ENCODE peak calls at places on chromosomes 13 and 19, in five cellular contexts. K, G, A, E and V are unnamed samples.

GRCh38 chr13:45989607-45990006 is 62.9 kb downstream of the ZC3H13 start:
- DNase-seq in K (peak; percentile 0), G (no peak), A (no peak), E (no peak), V (no peak)

GRCh38 chr19:4984448-4984990 is 15.6 kb downstream of the KDM4B start:
- DNase-seq in K (no peak), G (no peak), A (no peak), E (no peak), V (no peak)

GRCh38 chr19:54335979-54336892 is 2.7 kb downstream of the LILRA4 start:
- DNase-seq in K (no peak), G (no peak), A (no peak), E (no peak), V (no peak)

GRCh38 chr13:75359266-75359665 is 122.7 kb downstream of the TBC1D4 start:
- DNase-seq in K (peak; percentile 82), G (no peak), A (no peak), E (no peak), V (no peak)

GRCh38 chr13:77740931-77741586 is 43.6 kb downstream of the SLAIN1 start:
- DNase-seq in K (no peak), G (no peak), A (no peak), E (no peak), V (no peak)

GRCh38 chr13:105847532-105848295 is 687.7 kb downstream of the EFNB2 start:
- DNase-seq in K (no peak), G (no peak), A (no peak), E (no peak), V (no peak)

GRCh38 chr19:37986048-37986750 is 79.2 kb downstream of the SIPA1L3 start:
- DNase-seq in K (no peak), G (no peak), A (no peak), E (no peak), V (no peak)

GRCh38 chr19:51372649-51373504 is at the start of gene NKG7:
- DNase-seq in K (no peak), G (no peak), A (peak; percentile 93), E (no peak), V (no peak)

GRCh38 chr13:111542530-111543341 is 222.3 kb downstream of the TEX29 start:
- DNase-seq in K (no peak), G (no peak), A (no peak), E (no peak), V (no peak)

GRCh38 chr13:32829269-32829668 is 187.0 kb upstream of the KL start:
- DNase-seq in K (peak; percentile 11), G (no peak), A (no peak), E (no peak), V (no peak)

GRCh38 chr13:109687559-109688448 is 98.6 kb downstream of the IRS2 start:
- DNase-seq in K (no peak), G (no peak), A (no peak), E (no peak), V (peak; percentile 81)

GRCh38 chr13:80033286-80033685 is 307.6 kb downstream of the SPRY2 start:
- DNase-seq in K (no peak), G (no peak), A (no peak), E (no peak), V (no peak)

GRCh38 chr13:71613347-71613746 is 253.7 kb downstream of the DACH1 start:
- DNase-seq in K (no peak), G (no peak), A (no peak), E (no peak), V (no peak)

GRCh38 chr19:10478903-10479384 is 24.2 kb downstream of the KEAP1 start:
- DNase-seq in K (peak; percentile 93), G (peak; percentile 91), A (peak; percentile 90), E (peak; percentile 91), V (peak; percentile 87)

GRCh38 chr13:38624822-38625221 is 62.1 kb upstream of the FREM2 start:
- DNase-seq in K (no peak), G (no peak), A (no peak), E (no peak), V (no peak)

GRCh38 chr13:59176775-59177174 is 987.0 kb downstream of the DIAPH3 start:
- DNase-seq in K (no peak), G (no peak), A (no peak), E (no peak), V (no peak)

GRCh38 chr13:74251778-74252519 is 117.7 kb upstream of the KLF12 start:
- DNase-seq in K (no peak), G (no peak), A (no peak), E (no peak), V (no peak)

GRCh38 chr19:23093832-23094231 is 23.0 kb upstream of the ZNF730 start:
- DNase-seq in K (no peak), G (no peak), A (no peak), E (no peak), V (no peak)

GRCh38 chr19:2207991-2208860 is 27.9 kb downstream of the PLEKHJ1 start:
- DNase-seq in K (peak; percentile 78), G (no peak), A (peak; percentile 64), E (peak; percentile 48), V (peak; percentile 73)

GRCh38 chr13:92122454-92122853 is 724.0 kb downstream of the GPC5 start:
- DNase-seq in K (no peak), G (no peak), A (no peak), E (no peak), V (no peak)

GRCh38 chr19:40613669-40614594 is 12.8 kb downstream of the LTBP4 start:
- DNase-seq in K (peak; percentile 85), G (peak; percentile 92), A (peak; percentile 86), E (peak; percentile 83), V (peak; percentile 93)

GRCh38 chr13:71290963-71291937 is 575.8 kb downstream of the DACH1 start:
- DNase-seq in K (peak; percentile 11), G (no peak), A (peak; percentile 70), E (no peak), V (no peak)

GRCh38 chr19:48136547-48136946 is 25.9 kb upstream of the PLA2G4C start:
- DNase-seq in K (no peak), G (no peak), A (no peak), E (no peak), V (no peak)
- H3K36me3 ChIP-seq in K (no peaks in the 10 kb centered on the region), G (no peaks in the 10 kb centered on the region), A (no peaks in the 10 kb centered on the region), E (peaks cover 50% of the 10 kb centered on the region), V (no peaks in the 10 kb centered on the region)

GRCh38 chr19:19381007-19381926 is 24.2 kb upstream of the GATAD2A start:
- DNase-seq in K (no peak), G (peak; percentile 70), A (peak; percentile 36), E (peak; percentile 69), V (peak; percentile 69)

GRCh38 chr19:19384486-19384885 is 21.0 kb upstream of the GATAD2A start:
- DNase-seq in K (no peak), G (no peak), A (peak; percentile 26), E (no peak), V (no peak)

GRCh38 chr19:19385131-19385899 is 20.2 kb upstream of the GATAD2A start:
- DNase-seq in K (peak; percentile 100), G (peak; percentile 100), A (no peak), E (peak; percentile 100), V (peak; percentile 100)

GRCh38 chr19:19382118-19382517 is 23.4 kb upstream of the GATAD2A start:
- DNase-seq in K (no peak), G (no peak), A (peak; percentile 32), E (no peak), V (peak; percentile 72)

DNA sequence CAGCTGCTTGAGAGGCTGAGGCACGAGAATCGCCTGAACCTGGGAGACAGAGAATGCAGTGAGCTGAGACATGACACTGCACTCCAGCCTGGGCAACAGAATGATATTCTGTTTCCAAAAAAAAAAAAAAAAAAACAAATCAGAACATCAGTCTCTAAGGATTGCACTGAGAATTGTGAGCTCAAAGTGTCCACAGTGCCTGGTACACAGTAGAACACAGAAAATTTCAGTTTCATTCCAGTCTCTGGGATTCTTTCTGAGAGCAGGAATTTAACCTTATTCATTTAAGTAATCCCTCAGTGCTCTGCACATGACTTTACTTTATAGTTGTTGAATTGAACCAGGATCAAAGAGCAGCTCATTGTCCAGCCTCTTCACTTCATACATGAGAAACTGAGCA is 25.9 kb upstream of the GATAD2A start:
- DNase-seq in K (no peak), G (no peak), A (peak; percentile 6), E (no peak), V (no peak)
- H3K27ac ChIP-seq in K (no peak overlapping the region), G (no peak overlapping the region), A (no peak overlapping the region), E (no peak overlapping the region), V (no peak overlapping the region)

DNA sequence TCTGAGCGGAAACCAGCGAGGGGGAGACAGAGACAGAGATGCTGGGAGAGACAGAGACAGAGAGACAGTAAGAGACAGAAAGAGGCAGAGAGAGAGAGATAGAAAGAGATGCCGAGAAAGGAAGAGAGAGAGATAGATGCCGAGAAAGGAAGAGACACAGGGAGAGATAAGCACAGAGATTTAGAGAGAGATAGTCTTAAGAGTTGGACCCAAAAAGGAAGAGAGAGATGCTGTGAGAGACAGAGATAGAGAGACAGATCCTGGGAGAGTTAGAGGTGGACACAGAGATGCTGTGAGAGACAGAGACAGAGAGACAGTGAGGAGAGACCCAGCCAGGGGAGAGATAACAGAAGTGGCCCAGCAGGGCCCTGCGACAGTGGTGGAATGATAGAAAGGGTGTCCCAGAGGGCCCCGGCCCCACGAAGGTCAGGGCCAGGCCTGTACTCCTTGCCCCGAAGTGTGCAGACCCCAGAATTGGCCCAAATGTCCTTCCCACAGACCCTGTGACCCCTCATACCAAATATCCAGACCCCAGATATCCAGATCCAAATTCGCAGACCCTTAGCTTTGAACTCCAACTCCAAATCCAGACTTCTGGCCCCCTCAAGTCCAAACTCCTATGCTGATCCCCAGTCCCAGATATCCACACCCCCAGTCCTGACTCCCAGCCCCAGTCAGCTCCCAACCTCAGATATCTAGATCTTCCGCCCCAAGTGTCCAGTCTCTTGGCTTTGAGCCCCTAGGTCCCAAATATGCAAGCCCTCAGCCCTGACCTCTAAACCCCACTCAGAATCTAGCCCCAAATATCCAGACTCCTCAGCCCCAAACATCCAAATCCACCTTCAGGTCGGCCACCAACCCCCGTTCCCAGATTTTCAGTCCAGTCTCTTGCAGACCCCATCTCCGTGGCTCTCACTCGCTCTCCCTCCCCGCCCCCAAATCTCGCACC is 1.1 kb downstream of the ERFL start:
- DNase-seq in K (no peak), G (no peak), A (peak; percentile 46), E (no peak), V (no peak)
- H3K4me3 ChIP-seq in K (no peak overlapping the region), G (no peak overlapping the region), A (no peak overlapping the region), E (peak overlapping the region; percentile 47), V (peak overlapping the region; percentile 42)

DNA sequence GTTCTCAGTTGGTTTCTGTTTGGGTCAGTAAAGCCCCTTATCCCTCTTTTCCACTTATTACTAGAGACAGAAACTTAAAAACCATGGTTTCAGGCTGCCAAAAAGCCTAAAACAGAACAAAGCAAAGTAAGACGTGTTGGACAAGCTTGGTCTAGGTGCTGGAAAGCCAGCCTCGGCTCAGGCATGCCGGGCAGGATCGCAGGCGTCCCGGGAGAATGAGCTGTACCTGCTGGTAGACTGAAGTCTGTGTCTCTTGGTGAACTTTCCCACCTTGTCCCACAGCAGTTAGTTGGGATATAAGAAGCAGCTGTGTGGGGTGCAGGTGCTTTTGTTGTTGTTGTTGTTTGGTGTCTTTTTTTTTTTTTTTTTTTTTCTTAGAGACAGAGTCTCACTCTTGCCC is 20.8 kb downstream of the PRAM1 start:
- DNase-seq in K (no peak), G (no peak), A (no peak), E (no peak), V (no peak)
- H3K36me3 ChIP-seq in K (peaks cover 58% of the 10 kb centered on the region), G (peaks cover 93% of the 10 kb centered on the region), A (peaks cover 24% of the 10 kb centered on the region), E (peaks cover 89% of the 10 kb centered on the region), V (peaks cover 24% of the 10 kb centered on the region)